ENCODE peak calls at places on chromosomes 13 and 19, in six cellular contexts. G is AG04450, V is retinal pigment epithelial cell, X is fibroblast of pulmonary artery, L is mucosa of descending colon, P is bronchial epithelial cell. I is an unnamed sample.

GRCh38 chr19:19540707-19541515 is 2.8 kb downstream of the CILP2 start:
- DNase-seq in G (no peak), V (no peak), X (peak; percentile 23), L (peak; percentile 72), P (peak; percentile 62), I (no peak)

GRCh38 chr19:34259367-34259865 is 5.1 kb downstream of the GARRE1 start:
- DNase-seq in G (no peak), V (no peak), X (peak; percentile 36), L (no peak), P (no peak), I (no peak)

GRCh38 chr13:93450226-93450625 is 223.6 kb downstream of the GPC6 start:
- DNase-seq in G (peak; percentile 34), V (peak; percentile 81), X (peak; percentile 59), L (no peak), P (peak; percentile 81), I (peak; percentile 14)

GRCh38 chr19:44499559-44499958 is 763 bp downstream of the ZNF180 start:
- DNase-seq in G (no peak), V (no peak), X (no peak), L (no peak), P (no peak), I (no peak)

GRCh38 chr13:29676535-29676934 is 81.0 kb upstream of the SLC7A1 start:
- DNase-seq in G (no peak), V (no peak), X (peak; percentile 6), L (no peak), P (peak; percentile 68), I (no peak)

GRCh38 chr13:50238922-50239321 is 223.7 kb downstream of the KCNRG start:
- DNase-seq in G (no peak), V (no peak), X (no peak), L (no peak), P (no peak), I (no peak)

GRCh38 chr19:18507727-18508440 is 14.0 kb downstream of the ELL start:
- DNase-seq in G (no peak), V (peak; percentile 46), X (no peak), L (no peak), P (no peak), I (no peak)

GRCh38 chr19:35130761-35131720 is 3.8 kb downstream of the LGI4 start:
- DNase-seq in G (no peak), V (no peak), X (no peak), L (peak; percentile 85), P (no peak), I (no peak)

GRCh38 chr19:41431426-41432386 is 4.5 kb upstream of the B3GNT8 start:
- DNase-seq in G (no peak), V (no peak), X (peak; percentile 52), L (peak; percentile 21), P (peak; percentile 25), I (no peak)
- TF ChIP-seq CTCF in G (peak; percentile 50), V (peak; percentile 48), X (peak; percentile 40), L (no peak), P (peak; percentile 61), I (peak; percentile 33)

GRCh38 chr19:58367698-58368454 is 5.3 kb upstream of the ZNF497 start:
- DNase-seq in G (no peak), V (no peak), X (no peak), L (no peak), P (no peak), I (no peak)

GRCh38 chr19:58366576-58367430 is 4.3 kb upstream of the ZNF497 start:
- DNase-seq in G (no peak), V (no peak), X (no peak), L (no peak), P (no peak), I (no peak)

GRCh38 chr19:58362272-58362994 is at the start of gene ZNF497:
- DNase-seq in G (peak; percentile 88), V (peak; percentile 71), X (peak; percentile 97), L (peak; percentile 98), P (peak; percentile 87), I (peak; percentile 75)

GRCh38 chr19:58361900-58362271 is 665 bp downstream of the ZNF497 start:
- DNase-seq in G (no peak), V (no peak), X (peak; percentile 55), L (peak; percentile 69), P (no peak), I (no peak)

GRCh38 chr19:58364127-58364526 is 1.6 kb upstream of the ZNF497 start:
- DNase-seq in G (no peak), V (no peak), X (no peak), L (no peak), P (no peak), I (no peak)
- H3K4me3 ChIP-seq in G (no peak overlapping the region), V (no peak overlapping the region), X (no peak overlapping the region), L (no peak overlapping the region), P (no peak overlapping the region), I (no peak overlapping the region)

GRCh38 chr19:41298327-41298964 is 11.5 kb upstream of the CCDC97 start:
- DNase-seq in G (peak; percentile 48), V (peak; percentile 76), X (peak; percentile 74), L (peak; percentile 64), P (no peak), I (no peak)

GRCh38 chr19:41295506-41295905 is 14.5 kb upstream of the CCDC97 start:
- DNase-seq in G (no peak), V (no peak), X (no peak), L (no peak), P (no peak), I (no peak)

GRCh38 chr19:41297628-41298326 is 12.2 kb upstream of the CCDC97 start:
- DNase-seq in G (no peak), V (no peak), X (no peak), L (no peak), P (no peak), I (no peak)

GRCh38 chr19:41294393-41294792 is 15.6 kb upstream of the CCDC97 start:
- DNase-seq in G (no peak), V (no peak), X (no peak), L (no peak), P (no peak), I (no peak)

DNA sequence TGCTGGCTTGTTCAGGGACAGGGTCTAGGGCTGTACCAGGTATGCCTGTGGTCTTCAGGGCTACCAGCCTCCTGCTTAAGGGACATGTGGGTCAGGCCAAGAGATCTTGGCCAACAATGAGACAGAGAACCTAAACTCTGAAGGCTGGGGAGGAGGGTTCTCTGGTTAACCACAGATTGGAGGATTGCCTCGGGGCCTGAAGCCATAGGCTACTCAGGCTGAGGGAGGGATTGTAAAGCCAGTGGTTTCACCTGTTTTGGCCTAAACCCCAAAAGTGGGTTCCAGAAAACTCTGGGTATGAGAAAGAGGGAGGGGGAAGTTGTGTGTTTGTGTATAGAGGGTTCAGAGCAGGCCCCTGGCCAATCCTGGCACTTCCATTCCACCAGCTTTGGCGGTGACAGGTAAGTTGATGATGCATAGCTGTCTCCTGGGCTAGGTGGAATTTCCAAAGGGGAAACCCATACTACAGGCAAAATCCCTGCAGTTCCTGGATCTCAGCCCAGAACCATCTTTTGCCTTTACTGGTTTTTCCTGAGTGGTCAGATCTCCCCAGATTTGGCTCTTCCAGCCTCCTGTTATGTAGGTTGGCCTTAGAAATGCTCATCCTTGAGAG is 13.5 kb upstream of the CCDC97 start:
- DNase-seq in G (no peak), V (no peak), X (no peak), L (no peak), P (peak; percentile 63), I (no peak)
- TF ChIP-seq CTCF in G (no peak), V (no peak), X (no peak), L (no peak), P (no peak), I (no peak)

GRCh38 chr19:45600340-45600885 is 1.6 kb downstream of the GPR4 start:
- DNase-seq in G (no peak), V (no peak), X (no peak), L (no peak), P (no peak), I (no peak)
- H3K4me3 ChIP-seq in G (no peak overlapping the region), V (no peak overlapping the region), X (peak overlapping the region; percentile 80), L (no peak overlapping the region), P (no peak overlapping the region), I (no peak overlapping the region)

GRCh38 chr13:74444877-74445479 is 310.8 kb upstream of the KLF12 start:
- DNase-seq in G (no peak), V (no peak), X (no peak), L (no peak), P (peak; percentile 88), I (no peak)
- TF ChIP-seq CTCF in G (no peak), V (no peak), X (no peak), L (no peak), P (no peak), I (no peak)

GRCh38 chr19:38430931-38431330 is 2.6 kb upstream of the RYR1 start:
- DNase-seq in G (no peak), V (no peak), X (no peak), L (no peak), P (no peak), I (no peak)

GRCh38 chr19:38429811-38430156 is 3.7 kb upstream of the RYR1 start:
- DNase-seq in G (no peak), V (no peak), X (no peak), L (no peak), P (no peak), I (no peak)

GRCh38 chr19:38434549-38435051 is 1.1 kb downstream of the RYR1 start:
- DNase-seq in G (no peak), V (no peak), X (no peak), L (no peak), P (no peak), I (no peak)

GRCh38 chr19:38437295-38437694 is 3.8 kb downstream of the RYR1 start:
- DNase-seq in G (no peak), V (no peak), X (no peak), L (no peak), P (no peak), I (no peak)

DNA sequence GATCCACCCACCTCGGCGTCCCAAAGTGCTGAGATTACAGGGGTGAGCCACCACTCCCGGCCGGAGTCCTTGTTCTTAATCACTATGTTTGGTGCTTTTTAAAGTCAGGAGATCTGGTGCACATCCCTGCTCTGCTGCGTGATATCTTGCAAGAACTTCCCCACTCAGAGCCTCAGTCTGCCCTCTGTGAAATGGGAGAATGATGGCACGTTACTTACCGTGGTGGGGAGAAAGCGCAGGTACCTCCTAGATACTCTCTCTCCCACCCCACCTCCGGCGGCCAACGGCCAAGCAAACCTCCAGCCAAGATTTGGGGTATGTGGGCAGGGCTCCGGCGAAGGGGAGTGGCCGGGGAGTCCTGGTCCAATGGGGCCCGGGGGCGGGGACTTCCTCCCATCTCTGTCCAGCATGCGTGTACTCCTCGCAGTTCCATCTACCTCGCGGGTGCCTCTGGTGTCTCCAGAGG is at the start of gene RYR1:
- DNase-seq in G (no peak), V (no peak), X (peak; percentile 10), L (peak; percentile 47), P (peak; percentile 5), I (no peak)
- H3K4me3 ChIP-seq in G (no peak within 1 kb of the TSS), V (no peak within 1 kb of the TSS), X (no peak within 1 kb of the TSS), L (no peak within 1 kb of the TSS), P (no peak within 1 kb of the TSS), I (no peak within 1 kb of the TSS)

GRCh38 chr13:21948781-21949474 is 278.1 kb downstream of the FGF9 start:
- DNase-seq in G (no peak), V (no peak), X (no peak), L (no peak), P (no peak), I (no peak)
- TF ChIP-seq CTCF in G (no peak), V (no peak), X (no peak), L (no peak), P (no peak), I (no peak)